ENCODE peak calls at places on chromosomes 1 and 21, in five cellular contexts. W, U, R, P and Z are unnamed samples.

GRCh38 chr1:56835657-56836056 is 16.5 kb upstream of the FYB2 start:
- DNase-seq in W (no peak), U (peak; percentile 76), R (no peak), P (no peak), Z (no peak)

GRCh38 chr1:153960206-153960605 is 1.8 kb upstream of the CRTC2 start:
- DNase-seq in W (no peak), U (no peak), R (no peak), P (no peak), Z (no peak)

GRCh38 chr1:155219592-155220031 is 11.1 kb downstream of the MTX1 start:
- DNase-seq in W (no peak), U (no peak), R (no peak), P (peak; percentile 45), Z (peak; percentile 48)

GRCh38 chr21:34199121-34199910 is 125.9 kb downstream of the MRPS6 start:
- DNase-seq in W (no peak), U (no peak), R (no peak), P (no peak), Z (no peak)

GRCh38 chr1:203306089-203306969 is 1.0 kb downstream of the BTG2 start:
- DNase-seq in W (no peak), U (peak; percentile 62), R (peak; percentile 75), P (peak; percentile 81), Z (peak; percentile 49)

GRCh38 chr1:215376544-215377264 is 190.4 kb upstream of the KCTD3 start:
- DNase-seq in W (no peak), U (no peak), R (no peak), P (no peak), Z (no peak)

GRCh38 chr1:29033829-29034466 is 89.8 kb downstream of the TMEM200B start:
- DNase-seq in W (peak; percentile 11), U (peak; percentile 50), R (peak; percentile 44), P (no peak), Z (no peak)

GRCh38 chr1:75791022-75791421 is 5.0 kb downstream of the RABGGTB start:
- DNase-seq in W (no peak), U (no peak), R (no peak), P (no peak), Z (no peak)

GRCh38 chr1:53585116-53585515 is 125.9 kb downstream of the DMRTB1 start:
- DNase-seq in W (peak; percentile 3), U (no peak), R (peak; percentile 91), P (no peak), Z (no peak)

GRCh38 chr1:187691439-187691838 is 862.7 kb downstream of the PLA2G4A start:
- DNase-seq in W (no peak), U (peak; percentile 8), R (no peak), P (no peak), Z (no peak)

GRCh38 chr1:53561488-53562115 is 102.4 kb downstream of the DMRTB1 start:
- DNase-seq in W (no peak), U (no peak), R (no peak), P (no peak), Z (no peak)

GRCh38 chr1:109979489-109980091 is 5.0 kb upstream of the AHCYL1 start:
- DNase-seq in W (no peak), U (no peak), R (no peak), P (no peak), Z (no peak)

GRCh38 chr1:155339515-155340111 is 18.9 kb downstream of the RUSC1 start:
- DNase-seq in W (no peak), U (no peak), R (no peak), P (no peak), Z (no peak)

GRCh38 chr1:52400131-52400530 is 4.1 kb downstream of the ORC1 start:
- DNase-seq in W (no peak), U (no peak), R (no peak), P (no peak), Z (no peak)
- H3K4me3 ChIP-seq in W (no peak overlapping the region), U (no peak overlapping the region), R (no peak overlapping the region), P (no peak overlapping the region), Z (no peak overlapping the region)

DNA sequence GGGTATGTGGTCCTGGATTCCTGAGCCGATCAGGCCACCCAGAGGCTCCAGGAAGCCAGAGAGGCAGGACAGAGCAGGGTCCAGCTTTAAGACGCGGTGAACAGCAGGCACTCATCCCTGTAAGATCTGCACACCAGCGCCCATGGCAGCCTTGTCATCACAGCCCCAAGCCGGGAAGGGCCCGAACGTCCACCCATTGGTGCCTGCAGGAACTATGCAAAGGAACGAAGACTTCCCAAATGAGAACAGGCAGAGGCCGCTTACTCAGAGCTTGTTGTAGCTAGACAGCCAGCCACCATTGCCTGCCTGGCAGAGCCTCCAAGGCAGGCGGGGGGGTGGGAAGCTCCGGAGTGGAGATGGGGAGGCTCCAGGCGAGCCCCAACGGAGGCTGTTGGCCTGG is 12.1 kb upstream of the ARHGEF16 start:
- DNase-seq in W (no peak), U (no peak), R (no peak), P (no peak), Z (no peak)
- H3K27ac ChIP-seq in W (no peak overlapping the region), U (no peak overlapping the region), R (no peak overlapping the region), P (no peak overlapping the region), Z (peak overlapping the region; percentile 98)

GRCh38 chr21:37082856-37083611 is 10.0 kb downstream of the TTC3 start:
- DNase-seq in W (no peak), U (peak; percentile 89), R (no peak), P (no peak), Z (no peak)

GRCh38 chr21:37082375-37082774 is 9.3 kb downstream of the TTC3 start:
- DNase-seq in W (no peak), U (no peak), R (no peak), P (no peak), Z (no peak)

GRCh38 chr21:37085726-37086125 is 12.7 kb downstream of the TTC3 start:
- DNase-seq in W (no peak), U (no peak), R (no peak), P (no peak), Z (no peak)

GRCh38 chr21:37088196-37088595 is 15.1 kb downstream of the TTC3 start:
- DNase-seq in W (no peak), U (no peak), R (no peak), P (no peak), Z (no peak)

GRCh38 chr21:37087188-37087587 is 14.1 kb downstream of the TTC3 start:
- DNase-seq in W (no peak), U (no peak), R (no peak), P (no peak), Z (no peak)
- TF ChIP-seq CTCF in W (no peak), U (no peak), R (no peak), P (no peak), Z (no peak)

DNA sequence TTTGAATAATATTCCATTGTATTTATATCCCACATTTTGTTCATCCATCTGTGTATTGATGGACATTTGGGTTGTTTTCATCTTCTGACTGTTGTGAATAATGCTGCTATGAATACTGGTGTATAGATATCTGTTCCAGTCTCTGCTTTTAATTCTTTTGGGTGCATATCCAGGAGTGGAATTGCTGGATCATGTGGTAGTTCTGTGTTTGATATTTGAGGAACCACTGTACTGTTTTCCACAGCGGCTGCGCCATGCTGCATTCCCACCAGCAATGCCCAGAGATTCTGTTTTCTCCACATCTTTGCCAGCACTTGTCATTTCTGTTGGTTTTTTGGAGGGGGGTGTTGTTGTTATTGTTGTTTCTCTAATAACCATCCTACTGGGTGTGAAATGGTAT is 131.6 kb upstream of the KIF26B start:
- DNase-seq in W (no peak), U (no peak), R (no peak), P (no peak), Z (no peak)
- H3K4me3 ChIP-seq in W (no peak overlapping the region), U (no peak overlapping the region), R (no peak overlapping the region), P (no peak overlapping the region), Z (no peak overlapping the region)

GRCh38 chr1:160032165-160032827 is 506 bp upstream of the PIGM start:
- DNase-seq in W (no peak), U (no peak), R (no peak), P (no peak), Z (no peak)
- H3K27ac ChIP-seq in W (peak overlapping the region; percentile 27), U (peak overlapping the region; percentile 76), R (peak overlapping the region; percentile 62), P (no peak overlapping the region), Z (peak overlapping the region; percentile 82)

DNA sequence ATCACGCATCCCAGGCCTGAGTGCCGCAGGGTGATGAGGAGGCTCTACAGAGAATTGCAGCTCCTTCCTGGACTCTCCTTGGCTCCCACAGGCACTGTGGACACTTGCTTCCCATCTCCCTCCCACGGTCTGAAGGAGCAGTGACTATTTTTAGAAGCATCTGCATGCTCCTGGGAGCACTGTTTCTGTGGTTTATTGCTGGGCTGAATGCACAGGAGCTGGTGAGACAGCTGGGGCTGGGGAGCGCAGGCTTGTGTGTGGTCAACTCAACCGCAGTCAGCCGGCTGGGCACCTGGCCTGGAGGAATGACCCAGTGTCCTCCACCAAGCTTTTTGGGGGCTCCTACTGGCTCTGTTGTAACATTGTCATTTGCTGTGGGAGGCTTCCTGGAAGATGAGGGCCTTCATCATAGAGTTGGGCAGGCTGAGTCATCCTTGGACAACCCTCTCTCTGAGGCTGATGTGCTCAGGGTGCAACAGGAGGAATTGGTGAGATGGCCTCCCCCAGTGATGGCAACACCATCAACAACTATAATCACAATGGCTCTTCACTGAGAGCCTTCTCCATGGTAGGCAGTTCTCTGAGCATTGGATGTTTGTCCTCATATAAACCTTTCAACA is 1.7 kb downstream of the NFASC start:
- DNase-seq in W (no peak), U (no peak), R (no peak), P (no peak), Z (no peak)
- TF ChIP-seq CTCF in W (no peak), U (no peak), R (no peak), P (no peak), Z (no peak)

GRCh38 chr1:3126756-3127718 is 58.0 kb downstream of the PRDM16 start:
- DNase-seq in W (no peak), U (no peak), R (no peak), P (peak; percentile 53), Z (no peak)
- H3K4me3 ChIP-seq in W (no peak overlapping the region), U (no peak overlapping the region), R (no peak overlapping the region), P (no peak overlapping the region), Z (no peak overlapping the region)

DNA sequence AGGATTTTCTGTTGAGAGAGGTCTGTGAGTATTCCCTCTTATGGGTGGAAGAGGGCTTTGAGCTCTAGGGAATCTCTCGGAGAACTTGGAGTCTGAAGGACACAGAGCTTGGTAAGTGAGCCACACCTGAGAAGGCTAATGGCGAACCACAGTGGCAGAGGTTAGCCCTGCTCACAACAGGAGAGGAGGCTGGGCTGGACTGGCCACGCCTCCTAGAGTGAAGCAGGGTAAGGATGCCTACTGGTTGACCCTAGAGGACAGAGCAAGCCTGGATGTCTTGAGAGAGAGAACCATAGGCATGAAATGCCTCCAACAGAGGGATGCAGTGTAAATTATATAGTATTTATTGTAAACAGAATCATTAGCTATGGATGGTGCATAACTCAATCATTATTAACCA is 232.6 kb downstream of the PCP4 start:
- DNase-seq in W (no peak), U (no peak), R (no peak), P (no peak), Z (no peak)
- H3K27ac ChIP-seq in W (no peak overlapping the region), U (no peak overlapping the region), R (no peak overlapping the region), P (no peak overlapping the region), Z (no peak overlapping the region)

DNA sequence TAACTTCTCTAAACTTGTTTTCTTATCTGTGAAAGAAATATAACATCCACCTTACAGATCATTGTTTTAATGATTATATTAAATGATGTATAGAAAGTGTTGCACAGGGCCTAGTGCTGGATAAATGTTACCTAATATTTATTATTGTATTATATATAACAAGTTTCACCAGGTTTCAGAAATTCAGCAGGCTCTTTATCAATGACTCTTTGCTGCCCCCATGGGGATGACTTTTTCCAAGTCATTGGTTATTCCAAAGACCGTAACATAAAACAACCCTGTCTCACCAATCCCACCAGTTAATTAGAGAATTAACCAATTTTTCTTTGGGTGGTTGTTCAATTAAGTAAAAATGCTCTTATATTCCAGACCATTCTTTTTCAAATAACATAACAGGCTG is 7.3 kb upstream of the DEDD start:
- DNase-seq in W (no peak), U (peak; percentile 56), R (peak; percentile 66), P (no peak), Z (no peak)
- TF ChIP-seq CTCF in W (peak; percentile 61), U (peak; percentile 52), R (peak; percentile 56), P (no peak), Z (peak; percentile 47)